ENCODE peak calls at places on chromosome 7, in seven cellular contexts. One of them, this sample, is unnamed.

GRCh38 chr7:129780257-129781127 is 169.0 kb downstream of the NRF1 start:
- DNase-seq in kidney glomerular epithelial cell: peak; percentile 55
- DNase-seq in activated CD8-positive, alpha-beta memory T cell treated with anti-CD3 and anti-CD28 coated beads, Interleukin-2, amount 50 U/mL, for 48 hours: peak; percentile 87
- DNase-seq in HFF-Myc: no peak
- DNase-seq in RPMI7951: peak; percentile 24
- DNase-seq in OCI-LY7: peak; percentile 79
- DNase-seq in HTR-8/SVneo: peak; percentile 92
- DNase-seq in this sample: no peak

GRCh38 chr7:134669845-134670373 is 23.3 kb downstream of the BPGM start:
- DNase-seq in kidney glomerular epithelial cell: peak; percentile 83
- DNase-seq in activated CD8-positive, alpha-beta memory T cell treated with anti-CD3 and anti-CD28 coated beads, Interleukin-2, amount 50 U/mL, for 48 hours: peak; percentile 73
- DNase-seq in HFF-Myc: peak; percentile 84
- DNase-seq in RPMI7951: peak; percentile 95
- DNase-seq in OCI-LY7: peak; percentile 10
- DNase-seq in HTR-8/SVneo: peak; percentile 58
- DNase-seq in this sample: peak; percentile 98

GRCh38 chr7:84452618-84453017 is 258.0 kb upstream of the SEMA3A start:
- DNase-seq in kidney glomerular epithelial cell: no peak
- DNase-seq in activated CD8-positive, alpha-beta memory T cell treated with anti-CD3 and anti-CD28 coated beads, Interleukin-2, amount 50 U/mL, for 48 hours: no peak
- DNase-seq in HFF-Myc: no peak
- DNase-seq in RPMI7951: no peak
- DNase-seq in OCI-LY7: no peak
- DNase-seq in HTR-8/SVneo: no peak
- DNase-seq in this sample: no peak

GRCh38 chr7:80869821-80870751 is 48.8 kb downstream of the SEMA3C start:
- DNase-seq in kidney glomerular epithelial cell: no peak
- DNase-seq in activated CD8-positive, alpha-beta memory T cell treated with anti-CD3 and anti-CD28 coated beads, Interleukin-2, amount 50 U/mL, for 48 hours: no peak
- DNase-seq in HFF-Myc: no peak
- DNase-seq in RPMI7951: no peak
- DNase-seq in OCI-LY7: no peak
- DNase-seq in HTR-8/SVneo: no peak
- DNase-seq in this sample: no peak

GRCh38 chr7:143988986-143989745 is 11.0 kb upstream of the OR6B1 start:
- DNase-seq in kidney glomerular epithelial cell: no peak
- DNase-seq in activated CD8-positive, alpha-beta memory T cell treated with anti-CD3 and anti-CD28 coated beads, Interleukin-2, amount 50 U/mL, for 48 hours: no peak
- DNase-seq in HFF-Myc: no peak
- DNase-seq in RPMI7951: no peak
- DNase-seq in OCI-LY7: no peak
- DNase-seq in HTR-8/SVneo: no peak
- DNase-seq in this sample: no peak

GRCh38 chr7:117296066-117296465 is 26.8 kb downstream of the WNT2 start:
- DNase-seq in kidney glomerular epithelial cell: no peak
- DNase-seq in activated CD8-positive, alpha-beta memory T cell treated with anti-CD3 and anti-CD28 coated beads, Interleukin-2, amount 50 U/mL, for 48 hours: no peak
- DNase-seq in HFF-Myc: no peak
- DNase-seq in RPMI7951: no peak
- DNase-seq in OCI-LY7: no peak
- DNase-seq in HTR-8/SVneo: no peak
- DNase-seq in this sample: no peak

GRCh38 chr7:21580073-21580521 is 37.3 kb downstream of the DNAH11 start:
- DNase-seq in kidney glomerular epithelial cell: no peak
- DNase-seq in activated CD8-positive, alpha-beta memory T cell treated with anti-CD3 and anti-CD28 coated beads, Interleukin-2, amount 50 U/mL, for 48 hours: no peak
- DNase-seq in HFF-Myc: peak; percentile 36
- DNase-seq in RPMI7951: peak; percentile 81
- DNase-seq in OCI-LY7: no peak
- DNase-seq in HTR-8/SVneo: peak; percentile 19
- DNase-seq in this sample: peak; percentile 5

GRCh38 chr7:151858456-151858855 is 18.5 kb downstream of the PRKAG2 start:
- DNase-seq in kidney glomerular epithelial cell: no peak
- DNase-seq in activated CD8-positive, alpha-beta memory T cell treated with anti-CD3 and anti-CD28 coated beads, Interleukin-2, amount 50 U/mL, for 48 hours: no peak
- DNase-seq in HFF-Myc: no peak
- DNase-seq in RPMI7951: no peak
- DNase-seq in OCI-LY7: no peak
- DNase-seq in HTR-8/SVneo: no peak
- DNase-seq in this sample: no peak

GRCh38 chr7:134368851-134369533 is 52.3 kb upstream of the SLC35B4 start:
- DNase-seq in kidney glomerular epithelial cell: peak; percentile 17
- DNase-seq in activated CD8-positive, alpha-beta memory T cell treated with anti-CD3 and anti-CD28 coated beads, Interleukin-2, amount 50 U/mL, for 48 hours: no peak
- DNase-seq in HFF-Myc: no peak
- DNase-seq in RPMI7951: peak; percentile 77
- DNase-seq in OCI-LY7: no peak
- DNase-seq in HTR-8/SVneo: no peak
- DNase-seq in this sample: peak; percentile 29

GRCh38 chr7:32119790-32120196 is 49.6 kb upstream of the PDE1C start:
- DNase-seq in kidney glomerular epithelial cell: no peak
- DNase-seq in activated CD8-positive, alpha-beta memory T cell treated with anti-CD3 and anti-CD28 coated beads, Interleukin-2, amount 50 U/mL, for 48 hours: no peak
- DNase-seq in HFF-Myc: no peak
- DNase-seq in RPMI7951: no peak
- DNase-seq in OCI-LY7: no peak
- DNase-seq in HTR-8/SVneo: no peak
- DNase-seq in this sample: no peak

GRCh38 chr7:124702385-124702784 is 63.2 kb downstream of the GPR37 start:
- DNase-seq in kidney glomerular epithelial cell: peak; percentile 20
- DNase-seq in activated CD8-positive, alpha-beta memory T cell treated with anti-CD3 and anti-CD28 coated beads, Interleukin-2, amount 50 U/mL, for 48 hours: no peak
- DNase-seq in HFF-Myc: no peak
- DNase-seq in RPMI7951: no peak
- DNase-seq in OCI-LY7: no peak
- DNase-seq in HTR-8/SVneo: no peak
- DNase-seq in this sample: no peak

GRCh38 chr7:128408709-128409434 is 910 bp downstream of the IMPDH1 start:
- DNase-seq in kidney glomerular epithelial cell: no peak
- DNase-seq in activated CD8-positive, alpha-beta memory T cell treated with anti-CD3 and anti-CD28 coated beads, Interleukin-2, amount 50 U/mL, for 48 hours: no peak
- DNase-seq in HFF-Myc: no peak
- DNase-seq in RPMI7951: no peak
- DNase-seq in OCI-LY7: no peak
- DNase-seq in HTR-8/SVneo: no peak
- DNase-seq in this sample: no peak

GRCh38 chr7:101927389-101928306 is 110.2 kb downstream of the CUX1 start:
- DNase-seq in kidney glomerular epithelial cell: no peak
- DNase-seq in activated CD8-positive, alpha-beta memory T cell treated with anti-CD3 and anti-CD28 coated beads, Interleukin-2, amount 50 U/mL, for 48 hours: no peak
- DNase-seq in HFF-Myc: no peak
- DNase-seq in RPMI7951: peak; percentile 31
- DNase-seq in OCI-LY7: no peak
- DNase-seq in HTR-8/SVneo: no peak
- DNase-seq in this sample: no peak

GRCh38 chr7:29194206-29194593 is 375 bp upstream of the CHN2 start:
- DNase-seq in kidney glomerular epithelial cell: no peak
- DNase-seq in activated CD8-positive, alpha-beta memory T cell treated with anti-CD3 and anti-CD28 coated beads, Interleukin-2, amount 50 U/mL, for 48 hours: no peak
- DNase-seq in HFF-Myc: no peak
- DNase-seq in RPMI7951: no peak
- DNase-seq in OCI-LY7: no peak
- DNase-seq in HTR-8/SVneo: no peak
- DNase-seq in this sample: no peak